ENCODE peak calls at places on chromosomes 11 and 22, in five cellular contexts. N, Z, Q, K and S are unnamed samples.

GRCh38 chr11:45113807-45114206 is 32.6 kb upstream of the PRDM11 start:
- DNase-seq in K (no peak), Z (no peak), N (no peak), Q (no peak), S (no peak)

GRCh38 chr22:42855211-42855610 is 1.9 kb downstream of the ARFGAP3 start:
- DNase-seq in Q (no peak), Z (no peak), K (no peak), N (no peak), S (no peak)

GRCh38 chr11:11622772-11623531 is 1.1 kb upstream of the GALNT18 start:
- DNase-seq in Q (no peak), K (no peak), Z (no peak), N (no peak), S (no peak)

GRCh38 chr11:120332822-120333716 is 3.1 kb upstream of the ARHGEF12 start:
- DNase-seq in Q (no peak), K (no peak), N (no peak), Z (peak; percentile 54), S (no peak)

GRCh38 chr11:44464741-44465140 is 100.7 kb upstream of the CD82 start:
- DNase-seq in K (no peak), Z (no peak), N (no peak), Q (no peak), S (no peak)

GRCh38 chr22:39207141-39208012 is 37.4 kb downstream of the PDGFB start:
- DNase-seq in N (no peak), K (peak; percentile 16), Q (no peak), Z (peak; percentile 61), S (no peak)

GRCh38 chr22:32628626-32629587 is 154.3 kb downstream of the FBXO7 start:
- DNase-seq in Z (peak; percentile 41), K (no peak), N (no peak), Q (no peak), S (peak; percentile 14)

GRCh38 chr22:31490496-31490925 is 869 bp upstream of the EIF4ENIF1 start:
- DNase-seq in N (no peak), Z (peak; percentile 82), K (peak; percentile 75), Q (peak; percentile 68), S (peak; percentile 69)

GRCh38 chr22:41178425-41178975 is 26.6 kb upstream of the L3MBTL2 start:
- DNase-seq in Z (no peak), K (no peak), N (no peak), Q (no peak), S (no peak)

GRCh38 chr11:17744151-17744940 is 9.8 kb downstream of the KCNC1 start:
- DNase-seq in Z (peak; percentile 30), N (no peak), K (peak; percentile 22), Q (no peak), S (peak; percentile 3)

GRCh38 chr11:69274531-69275016 is 19.4 kb upstream of the MYEOV start:
- DNase-seq in Z (no peak), K (no peak), Q (no peak), N (no peak), S (no peak)

GRCh38 chr11:1206391-1207271 is 16.2 kb upstream of the MUC5B start:
- DNase-seq in K (no peak), N (no peak), Q (no peak), Z (no peak), S (no peak)

GRCh38 chr11:76209671-76209955 is 3.3 kb upstream of the WNT11 start:
- DNase-seq in N (no peak), Q (no peak), Z (no peak), K (no peak), S (no peak)

GRCh38 chr11:125404136-125404810 is 91.8 kb downstream of the FEZ1 start:
- DNase-seq in N (no peak), K (no peak), Z (no peak), Q (no peak), S (no peak)

GRCh38 chr11:1931326-1931725 is 11.8 kb downstream of the TNNT3 start:
- DNase-seq in Q (no peak), N (no peak), Z (peak; percentile 20), K (peak; percentile 11), S (no peak)

GRCh38 chr11:16769386-16769785 is 30.9 kb downstream of the C11orf58 start:
- DNase-seq in K (no peak), Z (no peak), N (no peak), Q (no peak), S (no peak)

GRCh38 chr22:18076060-18076497 is 1.7 kb upstream of the PEX26 start:
- DNase-seq in K (peak; percentile 79), Z (peak; percentile 89), Q (peak; percentile 62), N (peak; percentile 74), S (peak; percentile 90)

GRCh38 chr11:110774138-110775014 is 62.1 kb upstream of the ARHGAP20 start:
- DNase-seq in Q (no peak), N (no peak), K (no peak), Z (peak; percentile 35), S (peak; percentile 2)

GRCh38 chr11:90241414-90241813 is 18.6 kb upstream of the CHORDC1 start:
- DNase-seq in N (no peak), Q (no peak), K (no peak), Z (no peak), S (no peak)

GRCh38 chr11:66015094-66015881 is 3.5 kb downstream of the CST6 start:
- DNase-seq in Z (peak; percentile 90), Q (no peak), N (no peak), K (no peak), S (peak; percentile 39)

GRCh38 chr11:3164138-3164539 is 971 bp downstream of the OSBPL5 start:
- DNase-seq in N (no peak), Q (no peak), K (no peak), Z (peak; percentile 13), S (no peak)

GRCh38 chr22:24836282-24836681 is 30.3 kb downstream of the SGSM1 start:
- DNase-seq in Z (no peak), K (no peak), N (no peak), Q (no peak), S (no peak)

GRCh38 chr11:119373917-119374631 is 7.4 kb downstream of the USP2 start:
- DNase-seq in Z (peak; percentile 82), Q (peak; percentile 36), K (peak; percentile 72), N (peak; percentile 33), S (peak; percentile 66)

GRCh38 chr22:19612866-19613572 is 88.8 kb upstream of the CLDN5 start:
- DNase-seq in Q (no peak), Z (no peak), K (no peak), N (no peak), S (no peak)

GRCh38 chr11:84719935-84720577 is 907.1 kb downstream of the DLG2 start:
- DNase-seq in N (no peak), Q (no peak), K (no peak), Z (no peak), S (no peak)

GRCh38 chr22:49776053-49776511 is 51.6 kb downstream of the BRD1 start:
- DNase-seq in Z (no peak), N (no peak), Q (no peak), K (no peak), S (no peak)

GRCh38 chr11:127825185-127825584 is 762.2 kb downstream of the ETS1 start:
- DNase-seq in Z (no peak), Q (no peak), K (no peak), N (no peak), S (no peak)

GRCh38 chr11:113675003-113675471 is 31.1 kb downstream of the TMPRSS5 start:
- DNase-seq in K (peak; percentile 88), Q (no peak), Z (peak; percentile 95), N (peak; percentile 91), S (peak; percentile 67)

GRCh38 chr11:76307978-76308747 is 72.8 kb downstream of the THAP12 start:
- DNase-seq in Z (no peak), N (no peak), K (no peak), Q (no peak), S (no peak)

GRCh38 chr11:126159719-126160344 is 51.6 kb downstream of the RPUSD4 start:
- DNase-seq in K (no peak), N (no peak), Q (no peak), Z (no peak), S (no peak)

GRCh38 chr11:109486129-109486528 is 64.1 kb downstream of the C11orf87 start:
- DNase-seq in Q (no peak), N (no peak), Z (no peak), K (no peak), S (no peak)

GRCh38 chr11:8034604-8035224 is 46.3 kb upstream of the TUB start:
- DNase-seq in Q (no peak), N (no peak), Z (no peak), K (no peak), S (no peak)

GRCh38 chr22:30538280-30538679 is 8.3 kb downstream of the SEC14L6 start:
- DNase-seq in Q (no peak), K (no peak), N (no peak), Z (peak; percentile 57), S (peak; percentile 7)

GRCh38 chr11:125460275-125460674 is 35.8 kb downstream of the FEZ1 start:
- DNase-seq in N (no peak), Z (no peak), Q (no peak), K (no peak), S (no peak)

GRCh38 chr11:81839016-81839415 is 894.6 kb downstream of the FAM181B start:
- DNase-seq in Q (peak; percentile 1), N (no peak), Z (no peak), K (no peak), S (no peak)